ENCODE peak calls at places on chromosome 22, in six cellular contexts. One of them, this sample, is unnamed.

GRCh38 chr22:18023509-18024275 is 669 bp downstream of the MICAL3 start:
- DNase-seq in AG09309: peak
- DNase-seq in BJ: peak
- DNase-seq in kidney: peak
- DNase-seq in AG09319: peak
- DNase-seq in type B pancreatic cell: peak
- DNase-seq in this sample: peak

GRCh38 chr22:39435616-39436015 is 21.2 kb upstream of the MGAT3 start:
- DNase-seq in kidney: peak
- DNase-seq in BJ: no peak
- DNase-seq in type B pancreatic cell: no peak
- DNase-seq in AG09319: no peak
- DNase-seq in AG09309: no peak
- DNase-seq in this sample: no peak

GRCh38 chr22:43848366-43849171 is 13.7 kb downstream of the SULT4A1 start:
- DNase-seq in kidney: peak
- DNase-seq in type B pancreatic cell: no peak
- DNase-seq in AG09319: no peak
- DNase-seq in BJ: no peak
- DNase-seq in AG09309: no peak
- DNase-seq in this sample: no peak

GRCh38 chr22:46620588-46621242 is 529 bp downstream of the GRAMD4 start:
- DNase-seq in kidney: no peak
- DNase-seq in AG09319: no peak
- DNase-seq in type B pancreatic cell: no peak
- DNase-seq in BJ: no peak
- DNase-seq in AG09309: no peak
- DNase-seq in this sample: no peak

GRCh38 chr22:44592466-44593180 is 94.6 kb upstream of the RTL6 start:
- DNase-seq in BJ: no peak
- DNase-seq in type B pancreatic cell: no peak
- DNase-seq in AG09319: no peak
- DNase-seq in AG09309: no peak
- DNase-seq in kidney: no peak
- DNase-seq in this sample: no peak

GRCh38 chr22:30822216-30823014 is 127.7 kb downstream of the OSBP2 start:
- DNase-seq in kidney: no peak
- DNase-seq in BJ: no peak
- DNase-seq in AG09319: no peak
- DNase-seq in type B pancreatic cell: no peak
- DNase-seq in AG09309: no peak
- DNase-seq in this sample: no peak

GRCh38 chr22:36253523-36254490 is 874 bp downstream of the APOL1 start:
- DNase-seq in AG09309: no peak
- DNase-seq in type B pancreatic cell: no peak
- DNase-seq in kidney: peak
- DNase-seq in BJ: no peak
- DNase-seq in AG09319: no peak
- DNase-seq in this sample: no peak

GRCh38 chr22:39913886-39914285 is 13.0 kb downstream of the GRAP2 start:
- DNase-seq in AG09309: no peak
- DNase-seq in AG09319: no peak
- DNase-seq in type B pancreatic cell: no peak
- DNase-seq in kidney: no peak
- DNase-seq in BJ: no peak
- DNase-seq in this sample: no peak

GRCh38 chr22:31496007-31496734 is at the start of gene SFI1:
- DNase-seq in AG09309: peak
- DNase-seq in BJ: peak
- DNase-seq in kidney: peak
- DNase-seq in AG09319: peak
- DNase-seq in type B pancreatic cell: peak
- DNase-seq in this sample: peak

GRCh38 chr22:27879923-27880322 is 39.1 kb downstream of the PITPNB start:
- DNase-seq in type B pancreatic cell: no peak
- DNase-seq in AG09319: no peak
- DNase-seq in kidney: no peak
- DNase-seq in BJ: no peak
- DNase-seq in AG09309: no peak
- DNase-seq in this sample: peak

GRCh38 chr22:49760280-49760629 is 67.4 kb downstream of the BRD1 start:
- DNase-seq in AG09319: no peak
- DNase-seq in AG09309: no peak
- DNase-seq in kidney: no peak
- DNase-seq in type B pancreatic cell: no peak
- DNase-seq in BJ: no peak
- DNase-seq in this sample: no peak

GRCh38 chr22:19109198-19110063 is 12.8 kb downstream of the DGCR2 start:
- DNase-seq in AG09309: peak
- DNase-seq in type B pancreatic cell: no peak
- DNase-seq in AG09319: peak
- DNase-seq in BJ: no peak
- DNase-seq in kidney: no peak
- DNase-seq in this sample: peak

GRCh38 chr22:26075233-26075632 is 94.0 kb upstream of the SEZ6L start:
- DNase-seq in BJ: no peak
- DNase-seq in kidney: no peak
- DNase-seq in type B pancreatic cell: no peak
- DNase-seq in AG09319: no peak
- DNase-seq in AG09309: no peak
- DNase-seq in this sample: no peak

GRCh38 chr22:35539910-35540599 is 576 bp upstream of the RASD2 start:
- DNase-seq in AG09319: no peak
- DNase-seq in kidney: peak
- DNase-seq in type B pancreatic cell: no peak
- DNase-seq in BJ: no peak
- DNase-seq in AG09309: no peak
- DNase-seq in this sample: peak

GRCh38 chr22:33952776-33953175 is 32.5 kb upstream of the LARGE1 start:
- DNase-seq in BJ: no peak
- DNase-seq in AG09309: no peak
- DNase-seq in type B pancreatic cell: no peak
- DNase-seq in kidney: no peak
- DNase-seq in AG09319: no peak
- DNase-seq in this sample: no peak

GRCh38 chr22:46104170-46104880 is 46.0 kb upstream of the PPARA start:
- DNase-seq in kidney: no peak
- DNase-seq in type B pancreatic cell: no peak
- DNase-seq in AG09319: no peak
- DNase-seq in AG09309: no peak
- DNase-seq in BJ: no peak
- DNase-seq in this sample: no peak

GRCh38 chr22:28015676-28016601 is 96.9 kb upstream of the PITPNB start:
- DNase-seq in type B pancreatic cell: no peak
- DNase-seq in BJ: no peak
- DNase-seq in AG09309: no peak
- DNase-seq in kidney: no peak
- DNase-seq in AG09319: no peak
- DNase-seq in this sample: no peak

GRCh38 chr22:26547426-26547825 is 35.2 kb upstream of the TFIP11 start:
- DNase-seq in type B pancreatic cell: no peak
- DNase-seq in kidney: no peak
- DNase-seq in AG09319: no peak
- DNase-seq in BJ: no peak
- DNase-seq in AG09309: no peak
- DNase-seq in this sample: no peak

GRCh38 chr22:33908201-33909074 is 11.8 kb downstream of the LARGE1 start:
- DNase-seq in AG09309: no peak
- DNase-seq in type B pancreatic cell: no peak
- DNase-seq in kidney: no peak
- DNase-seq in BJ: no peak
- DNase-seq in AG09319: no peak
- DNase-seq in this sample: no peak

GRCh38 chr22:30552719-30553118 is 6.2 kb upstream of the SEC14L6 start:
- DNase-seq in kidney: no peak
- DNase-seq in type B pancreatic cell: no peak
- DNase-seq in BJ: no peak
- DNase-seq in AG09319: no peak
- DNase-seq in AG09309: no peak
- DNase-seq in this sample: no peak

GRCh38 chr22:19755145-19755710 is 5.3 kb upstream of the TBX1 start:
- DNase-seq in AG09309: no peak
- DNase-seq in BJ: no peak
- DNase-seq in type B pancreatic cell: no peak
- DNase-seq in AG09319: no peak
- DNase-seq in kidney: no peak
- DNase-seq in this sample: no peak

GRCh38 chr22:46329616-46330015 is 5.9 kb upstream of the TRMU start:
- DNase-seq in AG09309: no peak
- DNase-seq in BJ: no peak
- DNase-seq in type B pancreatic cell: no peak
- DNase-seq in AG09319: no peak
- DNase-seq in kidney: peak
- DNase-seq in this sample: no peak

GRCh38 chr22:32720924-32721323 is 80.6 kb upstream of the TIMP3 start:
- DNase-seq in type B pancreatic cell: no peak
- DNase-seq in AG09309: no peak
- DNase-seq in kidney: no peak
- DNase-seq in BJ: no peak
- DNase-seq in AG09319: no peak
- DNase-seq in this sample: no peak

DNA sequence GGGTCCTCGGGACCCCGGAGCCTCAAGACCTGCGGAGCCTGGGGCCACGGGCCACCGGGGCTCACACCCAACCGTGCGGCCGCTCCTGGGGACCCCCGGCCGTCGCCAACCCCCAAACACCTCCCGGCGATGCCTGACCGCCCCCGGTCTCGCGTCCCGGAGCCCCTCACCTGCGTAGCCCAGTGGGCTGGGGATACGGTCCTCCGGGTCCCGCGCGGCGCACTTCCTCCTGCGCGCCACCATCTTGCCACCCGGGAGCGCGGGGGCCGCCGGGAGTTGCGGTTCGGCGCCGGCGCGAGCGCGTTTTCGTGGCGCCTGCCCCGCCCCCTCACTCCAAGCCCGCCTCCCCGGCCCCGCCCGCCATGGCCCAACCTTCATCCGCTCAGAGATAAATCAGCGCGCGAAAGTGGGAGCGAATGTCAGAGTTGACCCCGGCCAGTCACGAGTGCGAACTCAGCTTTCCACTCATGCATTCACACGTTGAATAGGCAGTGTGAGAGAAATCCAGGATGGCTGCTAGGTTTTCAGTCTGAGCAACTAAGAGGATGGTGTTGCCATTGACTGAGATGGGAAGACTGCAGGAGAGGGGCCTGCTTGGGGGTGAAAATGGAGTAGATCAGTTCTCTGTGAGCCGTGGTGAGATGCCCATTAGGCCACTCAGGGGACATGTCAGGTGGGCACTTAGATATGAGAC is at the start of gene RRP7A:
- DNase-seq in AG09309: peak
- DNase-seq in type B pancreatic cell: peak
- DNase-seq in kidney: peak
- DNase-seq in AG09319: peak
- DNase-seq in BJ: no peak
- DNase-seq in this sample: peak
- TF ChIP-seq CTCF in AG09309: no peak
- TF ChIP-seq CTCF in type B pancreatic cell: no peak
- TF ChIP-seq CTCF in kidney: no peak
- TF ChIP-seq CTCF in AG09319: no peak
- TF ChIP-seq CTCF in BJ: no peak
- TF ChIP-seq CTCF in this sample: no peak

GRCh38 chr22:23267225-23268043 is 87.1 kb downstream of the BCR start:
- DNase-seq in type B pancreatic cell: no peak
- DNase-seq in AG09319: no peak
- DNase-seq in kidney: no peak
- DNase-seq in BJ: no peak
- DNase-seq in AG09309: no peak
- DNase-seq in this sample: no peak
- TF ChIP-seq CTCF in type B pancreatic cell: no peak
- TF ChIP-seq CTCF in AG09319: no peak
- TF ChIP-seq CTCF in kidney: no peak
- TF ChIP-seq CTCF in BJ: no peak
- TF ChIP-seq CTCF in AG09309: no peak
- TF ChIP-seq CTCF in this sample: no peak

DNA sequence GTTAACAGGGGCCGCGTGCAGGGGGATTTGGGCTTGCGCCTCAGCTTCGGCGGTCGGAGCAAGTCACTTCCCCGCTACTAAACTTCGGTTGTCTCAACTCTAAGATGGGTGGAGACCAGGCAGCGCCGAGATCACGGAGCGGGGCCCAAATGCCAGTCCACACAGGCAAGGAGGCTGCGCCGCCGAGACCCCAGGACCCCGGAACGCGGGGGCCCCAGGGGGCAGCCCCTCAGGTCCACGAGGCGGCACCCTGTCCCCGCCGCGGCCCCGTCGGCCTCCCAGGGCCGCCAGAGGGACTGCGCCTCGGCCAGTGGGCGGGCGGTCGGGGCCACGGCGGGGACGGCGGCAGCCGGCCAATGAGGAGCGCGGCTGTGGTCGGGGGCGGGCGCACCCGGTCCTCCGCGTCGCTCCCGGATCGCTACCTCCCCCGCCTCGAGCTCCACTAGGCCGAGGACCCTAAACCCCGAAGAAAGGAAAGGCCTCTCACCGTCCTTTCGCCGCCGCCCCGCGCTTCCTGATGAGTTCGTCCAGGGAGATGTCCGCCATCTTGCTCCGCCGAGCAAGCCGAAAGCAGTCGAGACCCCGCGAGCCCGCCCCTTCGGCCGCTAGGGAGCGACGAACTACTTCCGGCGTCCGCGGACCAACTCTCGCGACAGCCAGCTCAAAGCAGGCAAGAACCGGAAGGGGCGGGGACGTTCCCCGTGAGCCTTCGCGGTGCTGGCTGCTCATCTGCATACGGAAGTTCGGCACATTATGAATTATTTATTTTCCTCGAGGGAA is at the start of gene POLDIP3:
- DNase-seq in BJ: peak
- DNase-seq in AG09309: peak
- DNase-seq in AG09319: peak
- DNase-seq in kidney: peak
- DNase-seq in type B pancreatic cell: peak
- DNase-seq in this sample: peak
- TF ChIP-seq CTCF in BJ: peak
- TF ChIP-seq CTCF in AG09309: peak
- TF ChIP-seq CTCF in AG09319: peak
- TF ChIP-seq CTCF in kidney: peak
- TF ChIP-seq CTCF in type B pancreatic cell: no peak
- TF ChIP-seq CTCF in this sample: peak

GRCh38 chr22:23239429-23239828 is 59.1 kb downstream of the BCR start:
- DNase-seq in AG09309: no peak
- DNase-seq in kidney: no peak
- DNase-seq in BJ: no peak
- DNase-seq in AG09319: no peak
- DNase-seq in type B pancreatic cell: no peak
- DNase-seq in this sample: no peak

GRCh38 chr22:23241562-23242472 is 61.5 kb downstream of the BCR start:
- DNase-seq in AG09319: no peak
- DNase-seq in type B pancreatic cell: no peak
- DNase-seq in BJ: no peak
- DNase-seq in kidney: no peak
- DNase-seq in AG09309: no peak
- DNase-seq in this sample: no peak

GRCh38 chr22:23242473-23243001 is 62.2 kb downstream of the BCR start:
- DNase-seq in AG09319: no peak
- DNase-seq in BJ: no peak
- DNase-seq in type B pancreatic cell: no peak
- DNase-seq in kidney: no peak
- DNase-seq in AG09309: no peak
- DNase-seq in this sample: no peak

GRCh38 chr22:23238707-23239106 is 58.4 kb downstream of the BCR start:
- DNase-seq in AG09319: no peak
- DNase-seq in AG09309: no peak
- DNase-seq in BJ: no peak
- DNase-seq in type B pancreatic cell: no peak
- DNase-seq in kidney: no peak
- DNase-seq in this sample: no peak

GRCh38 chr22:23240639-23241389 is 60.5 kb downstream of the BCR start:
- DNase-seq in BJ: no peak
- DNase-seq in kidney: no peak
- DNase-seq in type B pancreatic cell: no peak
- DNase-seq in AG09309: no peak
- DNase-seq in AG09319: no peak
- DNase-seq in this sample: no peak
- TF ChIP-seq CTCF in BJ: peak
- TF ChIP-seq CTCF in kidney: peak
- TF ChIP-seq CTCF in type B pancreatic cell: peak
- TF ChIP-seq CTCF in AG09309: peak
- TF ChIP-seq CTCF in AG09319: no peak
- TF ChIP-seq CTCF in this sample: no peak

This sample was measured in GM13976.